ENCODE peak calls at places on chromosomes 1 and 21, in four cellular contexts. One of them, this sample, is unnamed. For H3K9me3, the result is how much of the 10 kb centered on the place peaks cover.

GRCh38 chr1:232669981-232670763 is 40.2 kb upstream of the SIPA1L2 start:
- DNase-seq in A549: no peak
- DNase-seq in K562: no peak
- DNase-seq in upper lobe of left lung: no peak
- DNase-seq in this sample: no peak

GRCh38 chr1:244735404-244735803 is 82.5 kb downstream of the DESI2 start:
- DNase-seq in A549: peak
- DNase-seq in upper lobe of left lung: no peak
- DNase-seq in K562: no peak
- DNase-seq in this sample: no peak

GRCh38 chr21:42016364-42016985 is 6.3 kb upstream of the ZBTB21 start:
- DNase-seq in upper lobe of left lung: no peak
- DNase-seq in K562: no peak
- DNase-seq in A549: no peak
- DNase-seq in this sample: no peak

GRCh38 chr1:30837653-30838052 is 70.9 kb downstream of the SDC3 start:
- DNase-seq in upper lobe of left lung: no peak
- DNase-seq in A549: no peak
- DNase-seq in K562: no peak
- DNase-seq in this sample: no peak

GRCh38 chr1:110035236-110035752 is 870 bp downstream of the STRIP1 start:
- DNase-seq in A549: no peak
- DNase-seq in K562: no peak
- DNase-seq in upper lobe of left lung: no peak
- DNase-seq in this sample: no peak

GRCh38 chr1:228407118-228408040 is 744 bp upstream of the TRIM11 start:
- DNase-seq in K562: no peak
- DNase-seq in upper lobe of left lung: no peak
- DNase-seq in A549: no peak
- DNase-seq in this sample: no peak

GRCh38 chr1:239976130-239976968 is 115.3 kb upstream of the FMN2 start:
- DNase-seq in K562: peak
- DNase-seq in A549: peak
- DNase-seq in upper lobe of left lung: no peak
- DNase-seq in this sample: peak

GRCh38 chr1:2523191-2523890 is 3.1 kb downstream of the PANK4 start:
- DNase-seq in upper lobe of left lung: peak
- DNase-seq in K562: no peak
- DNase-seq in A549: no peak
- DNase-seq in this sample: no peak

GRCh38 chr1:237867380-237867888 is 23.3 kb downstream of the ZP4 start:
- DNase-seq in K562: no peak
- DNase-seq in upper lobe of left lung: no peak
- DNase-seq in A549: no peak
- DNase-seq in this sample: no peak

GRCh38 chr1:217010253-217010652 is 287.0 kb upstream of the ESRRG start:
- DNase-seq in A549: no peak
- DNase-seq in upper lobe of left lung: no peak
- DNase-seq in K562: no peak
- DNase-seq in this sample: no peak

GRCh38 chr1:204313675-204314074 is 46.1 kb downstream of the PLEKHA6 start:
- DNase-seq in K562: no peak
- DNase-seq in upper lobe of left lung: no peak
- DNase-seq in A549: no peak
- DNase-seq in this sample: no peak

GRCh38 chr1:145926706-145927072 is 595 bp downstream of the RBM8A start:
- DNase-seq in K562: no peak
- DNase-seq in upper lobe of left lung: no peak
- DNase-seq in A549: no peak
- DNase-seq in this sample: no peak

GRCh38 chr1:236795757-236796719 is 946 bp downstream of the MTR start:
- DNase-seq in K562: peak
- DNase-seq in upper lobe of left lung: no peak
- DNase-seq in A549: no peak
- DNase-seq in this sample: no peak

GRCh38 chr21:38802050-38803026 is 3.4 kb upstream of the ETS2 start:
- DNase-seq in upper lobe of left lung: no peak
- DNase-seq in A549: peak
- DNase-seq in K562: no peak
- DNase-seq in this sample: peak

GRCh38 chr1:223248787-223249175 is 105.7 kb upstream of the TLR5 start:
- DNase-seq in K562: no peak
- DNase-seq in upper lobe of left lung: no peak
- DNase-seq in A549: no peak
- DNase-seq in this sample: no peak

GRCh38 chr1:79235221-79236002 is 228.9 kb upstream of the ADGRL4 start:
- DNase-seq in A549: no peak
- DNase-seq in K562: no peak
- DNase-seq in upper lobe of left lung: no peak
- DNase-seq in this sample: no peak

GRCh38 chr1:58391514-58391913 is 155.0 kb downstream of the OMA1 start:
- DNase-seq in K562: no peak
- DNase-seq in upper lobe of left lung: no peak
- DNase-seq in A549: no peak
- DNase-seq in this sample: no peak

GRCh38 chr1:58391056-58391455 is 155.5 kb downstream of the OMA1 start:
- DNase-seq in A549: no peak
- DNase-seq in upper lobe of left lung: no peak
- DNase-seq in K562: no peak
- DNase-seq in this sample: no peak

GRCh38 chr1:58395355-58395754 is 151.2 kb downstream of the OMA1 start:
- DNase-seq in A549: peak
- DNase-seq in upper lobe of left lung: no peak
- DNase-seq in K562: no peak
- DNase-seq in this sample: no peak

GRCh38 chr1:58390051-58390450 is 156.5 kb downstream of the OMA1 start:
- DNase-seq in upper lobe of left lung: no peak
- DNase-seq in K562: no peak
- DNase-seq in A549: no peak
- DNase-seq in this sample: no peak

DNA sequence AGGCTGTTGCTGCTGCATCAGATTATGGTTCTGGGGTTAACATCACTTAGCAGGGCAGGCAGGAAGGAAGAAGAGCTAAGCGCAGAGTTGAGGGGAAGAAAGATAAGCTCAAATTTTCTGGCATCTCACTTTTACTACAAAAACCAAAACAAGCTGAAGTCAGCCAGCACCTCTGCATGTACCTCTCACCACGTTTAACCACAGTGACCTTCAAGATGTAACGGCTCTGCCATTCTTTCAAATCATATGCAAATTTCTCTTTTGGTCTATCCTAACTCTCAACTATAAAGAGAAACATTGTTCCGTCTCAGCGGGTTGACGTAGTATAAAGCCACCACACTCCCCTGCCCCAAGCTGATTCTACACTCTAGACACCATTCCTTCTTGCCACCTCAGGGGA is 154.4 kb downstream of the OMA1 start:
- DNase-seq in upper lobe of left lung: no peak
- DNase-seq in K562: no peak
- DNase-seq in A549: no peak
- DNase-seq in this sample: no peak
- TF ChIP-seq EP300 in upper lobe of left lung: no peak
- TF ChIP-seq EP300 in K562: no peak
- TF ChIP-seq EP300 in A549: no peak
- TF ChIP-seq EP300 in this sample: no peak

GRCh38 chr1:4093856-4094565 is 193.9 kb upstream of the C1orf174 start:
- DNase-seq in K562: no peak
- DNase-seq in A549: no peak
- DNase-seq in upper lobe of left lung: peak
- DNase-seq in this sample: no peak

GRCh38 chr1:4091996-4092395 is 191.9 kb upstream of the C1orf174 start:
- DNase-seq in K562: no peak
- DNase-seq in upper lobe of left lung: peak
- DNase-seq in A549: no peak
- DNase-seq in this sample: no peak

GRCh38 chr1:4090556-4090955 is 190.5 kb upstream of the C1orf174 start:
- DNase-seq in K562: no peak
- DNase-seq in A549: no peak
- DNase-seq in upper lobe of left lung: no peak
- DNase-seq in this sample: no peak

GRCh38 chr1:4090976-4091660 is 191.0 kb upstream of the C1orf174 start:
- DNase-seq in K562: no peak
- DNase-seq in A549: no peak
- DNase-seq in upper lobe of left lung: no peak
- DNase-seq in this sample: no peak

DNA sequence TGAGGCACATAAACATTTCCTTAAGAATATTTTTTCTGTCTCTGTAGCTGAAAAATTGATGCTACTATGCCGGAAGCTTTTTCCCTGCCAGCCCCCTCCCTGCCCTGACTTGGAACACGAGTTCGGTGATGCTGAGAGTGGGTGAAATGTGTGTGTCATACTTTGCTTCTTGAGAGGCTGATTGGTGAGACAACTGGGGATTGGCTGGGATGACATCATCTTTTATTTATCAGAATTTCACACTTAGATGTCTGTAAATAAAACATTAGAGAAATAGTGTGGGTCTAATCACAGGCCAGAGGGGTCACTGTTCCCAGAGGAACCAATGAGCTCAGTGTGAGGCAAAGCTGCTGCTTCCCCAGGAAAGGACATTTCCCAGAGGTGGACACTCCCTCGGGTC is 195.4 kb upstream of the C1orf174 start:
- DNase-seq in upper lobe of left lung: no peak
- DNase-seq in A549: no peak
- DNase-seq in K562: no peak
- DNase-seq in this sample: no peak
- H3K9me3 ChIP-seq in upper lobe of left lung: under half
- H3K9me3 ChIP-seq in A549: under half
- H3K9me3 ChIP-seq in K562: under half
- H3K9me3 ChIP-seq in this sample: under half

DNA sequence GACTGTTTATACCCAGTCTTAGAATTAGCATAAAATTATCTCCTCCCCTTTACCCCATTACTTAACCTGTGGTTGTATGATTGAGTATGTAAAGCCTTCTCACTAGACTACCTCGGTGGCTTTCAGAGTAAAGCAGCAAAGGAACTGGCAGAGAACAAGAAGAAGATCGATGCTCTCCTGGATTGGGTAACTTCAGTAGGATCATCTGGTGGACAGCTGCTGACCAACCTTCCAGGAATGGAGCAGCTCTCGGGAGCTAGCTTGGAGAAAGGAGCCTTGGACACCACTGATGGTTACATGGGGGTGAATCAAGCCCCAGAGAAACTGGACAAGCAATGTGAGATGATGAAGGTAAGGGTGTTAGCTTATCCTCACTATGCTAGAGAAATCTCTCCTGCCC is 138.6 kb upstream of the BMP8A start:
- DNase-seq in K562: no peak
- DNase-seq in A549: no peak
- DNase-seq in upper lobe of left lung: no peak
- DNase-seq in this sample: no peak
- TF ChIP-seq EP300 in K562: no peak
- TF ChIP-seq EP300 in A549: no peak
- TF ChIP-seq EP300 in upper lobe of left lung: no peak
- TF ChIP-seq EP300 in this sample: no peak

GRCh38 chr21:22585558-22585957 is 1587.3 kb downstream of the NCAM2 start:
- DNase-seq in K562: no peak
- DNase-seq in upper lobe of left lung: no peak
- DNase-seq in A549: no peak
- DNase-seq in this sample: no peak

GRCh38 chr21:22584308-22584707 is 1586.1 kb downstream of the NCAM2 start:
- DNase-seq in K562: no peak
- DNase-seq in A549: no peak
- DNase-seq in upper lobe of left lung: no peak
- DNase-seq in this sample: no peak
- H3K9me3 ChIP-seq in K562: under half
- H3K9me3 ChIP-seq in A549: under half
- H3K9me3 ChIP-seq in upper lobe of left lung: under half
- H3K9me3 ChIP-seq in this sample: under half

DNA sequence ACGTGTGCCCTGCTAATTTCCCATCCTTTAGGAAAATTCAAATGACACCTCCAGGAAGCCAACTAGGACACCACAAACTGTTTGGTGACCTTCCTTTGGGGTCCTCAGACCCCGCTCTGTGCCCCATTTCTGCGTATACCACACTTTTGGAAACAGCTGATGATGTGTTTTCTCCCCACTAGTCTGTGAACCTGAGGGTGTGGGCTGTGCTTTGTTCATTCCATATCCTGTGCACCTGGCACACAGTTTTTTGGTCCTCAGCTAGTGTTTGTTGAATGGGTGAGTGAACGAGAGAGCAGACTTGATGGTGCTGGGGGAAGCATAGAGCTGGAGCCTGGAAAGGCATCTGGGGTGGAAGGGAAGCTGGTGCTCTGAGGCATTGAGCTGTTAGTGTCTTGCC is 48.6 kb downstream of the RPS6KA1 start:
- DNase-seq in K562: no peak
- DNase-seq in upper lobe of left lung: no peak
- DNase-seq in A549: no peak
- DNase-seq in this sample: no peak
- TF ChIP-seq EP300 in K562: no peak
- TF ChIP-seq EP300 in upper lobe of left lung: no peak
- TF ChIP-seq EP300 in A549: no peak
- TF ChIP-seq EP300 in this sample: no peak

GRCh38 chr21:15408089-15408488 is 321.7 kb upstream of the USP25 start:
- DNase-seq in K562: no peak
- DNase-seq in A549: no peak
- DNase-seq in upper lobe of left lung: no peak
- DNase-seq in this sample: no peak
- H3K9me3 ChIP-seq in K562: under half
- H3K9me3 ChIP-seq in A549: under half
- H3K9me3 ChIP-seq in upper lobe of left lung: under half
- H3K9me3 ChIP-seq in this sample: under half

This sample was measured in transverse colon.